ENCODE peak calls at places on chromosomes 3 and 15, in four cellular contexts. P is spleen, K is AG04450, D is SK-N-SH. U is an unnamed sample.

GRCh38 chr15:38796589-38796988 is 232.0 kb upstream of the RASGRP1 start:
- DNase-seq in P (no peak), K (no peak), D (no peak), U (no peak)

GRCh38 chr3:183560607-183561006 is 5.1 kb upstream of the KLHL6 start:
- DNase-seq in P (no peak), K (no peak), D (no peak), U (no peak)

GRCh38 chr3:11913316-11913715 is 66.6 kb upstream of the TAMM41 start:
- DNase-seq in P (no peak), K (no peak), D (no peak), U (no peak)

GRCh38 chr3:11282250-11283125 is 10.3 kb downstream of the ATG7 start:
- DNase-seq in P (no peak), K (no peak), D (no peak), U (no peak)

GRCh38 chr3:49358884-49359225 is 702 bp upstream of the GPX1 start:
- DNase-seq in P (no peak), K (no peak), D (no peak), U (no peak)

GRCh38 chr3:175270199-175270837 is 411.2 kb downstream of the NAALADL2 start:
- DNase-seq in P (no peak), K (no peak), D (peak), U (peak)

GRCh38 chr3:7144696-7145308 is 283.9 kb downstream of the GRM7 start:
- DNase-seq in P (no peak), K (no peak), D (peak), U (no peak)

GRCh38 chr15:58748040-58748786 is 1.3 kb downstream of the ADAM10 start:
- DNase-seq in P (no peak), K (no peak), D (no peak), U (no peak)

GRCh38 chr15:100206643-100207042 is 135.1 kb downstream of the ADAMTS17 start:
- DNase-seq in P (peak), K (no peak), D (no peak), U (no peak)

GRCh38 chr15:46304320-46304719 is 669.5 kb downstream of the SQOR start:
- DNase-seq in P (no peak), K (no peak), D (peak), U (no peak)

GRCh38 chr15:100623301-100623700 is 20.9 kb downstream of the ASB7 start:
- DNase-seq in P (no peak), K (no peak), D (no peak), U (no peak)

GRCh38 chr15:67117356-67117755 is 52.0 kb downstream of the SMAD3 start:
- DNase-seq in P (peak), K (no peak), D (no peak), U (no peak)

GRCh38 chr3:100893108-100893507 is 100.1 kb downstream of the ABI3BP start:
- DNase-seq in P (no peak), K (no peak), D (no peak), U (no peak)

GRCh38 chr3:172543884-172544283 is 20.7 kb upstream of the TNFSF10 start:
- DNase-seq in P (no peak), K (no peak), D (no peak), U (no peak)

GRCh38 chr15:35669021-35669420 is 123.1 kb upstream of the DPH6 start:
- DNase-seq in P (no peak), K (no peak), D (no peak), U (no peak)

GRCh38 chr3:24496529-24497482 is 2.2 kb upstream of the THRB start:
- DNase-seq in P (peak), K (peak), D (peak), U (peak)

GRCh38 chr3:117261907-117262518 is 552.4 kb downstream of the TUSC7 start:
- DNase-seq in P (no peak), K (no peak), D (no peak), U (no peak)

GRCh38 chr15:82970078-82970686 is 15.8 kb upstream of the RAMAC start:
- DNase-seq in P (no peak), K (no peak), D (peak), U (no peak)

GRCh38 chr3:129276385-129276784 is 2.3 kb upstream of the HMCES start:
- DNase-seq in P (peak), K (no peak), D (no peak), U (no peak)

GRCh38 chr3:29977360-29977759 is 629.0 kb upstream of the TGFBR2 start:
- DNase-seq in P (no peak), K (no peak), D (no peak), U (no peak)

GRCh38 chr3:165839296-165840076 is 2.3 kb upstream of the BCHE start:
- DNase-seq in P (no peak), K (no peak), D (no peak), U (no peak)

GRCh38 chr15:31403606-31404005 is 77.0 kb downstream of the KLF13 start:
- DNase-seq in P (no peak), K (no peak), D (no peak), U (peak)

GRCh38 chr3:54891540-54891897 is 36.3 kb downstream of the LRTM1 start:
- DNase-seq in P (peak), K (peak), D (peak), U (peak)

GRCh38 chr3:25040739-25041138 is 387.3 kb upstream of the RARB start:
- DNase-seq in P (no peak), K (no peak), D (no peak), U (peak)

GRCh38 chr15:72222433-72222832 is 8.6 kb downstream of the PKM start:
- DNase-seq in P (no peak), K (no peak), D (no peak), U (no peak)

GRCh38 chr3:48694610-48695051 is 8.9 kb upstream of the NCKIPSD start:
- DNase-seq in P (peak), K (peak), D (peak), U (peak)

GRCh38 chr3:30245805-30246622 is 360.4 kb upstream of the TGFBR2 start:
- DNase-seq in P (no peak), K (no peak), D (no peak), U (no peak)

GRCh38 chr3:48432411-48433371 is 2.8 kb upstream of the PLXNB1 start:
- DNase-seq in P (peak), K (no peak), D (peak), U (no peak)

GRCh38 chr15:41577863-41578735 is 19.1 kb downstream of the TYRO3 start:
- DNase-seq in P (peak), K (no peak), D (no peak), U (no peak)

GRCh38 chr15:85652457-85652856 is 142.3 kb downstream of the KLHL25 start:
- DNase-seq in P (no peak), K (no peak), D (peak), U (no peak)

DNA sequence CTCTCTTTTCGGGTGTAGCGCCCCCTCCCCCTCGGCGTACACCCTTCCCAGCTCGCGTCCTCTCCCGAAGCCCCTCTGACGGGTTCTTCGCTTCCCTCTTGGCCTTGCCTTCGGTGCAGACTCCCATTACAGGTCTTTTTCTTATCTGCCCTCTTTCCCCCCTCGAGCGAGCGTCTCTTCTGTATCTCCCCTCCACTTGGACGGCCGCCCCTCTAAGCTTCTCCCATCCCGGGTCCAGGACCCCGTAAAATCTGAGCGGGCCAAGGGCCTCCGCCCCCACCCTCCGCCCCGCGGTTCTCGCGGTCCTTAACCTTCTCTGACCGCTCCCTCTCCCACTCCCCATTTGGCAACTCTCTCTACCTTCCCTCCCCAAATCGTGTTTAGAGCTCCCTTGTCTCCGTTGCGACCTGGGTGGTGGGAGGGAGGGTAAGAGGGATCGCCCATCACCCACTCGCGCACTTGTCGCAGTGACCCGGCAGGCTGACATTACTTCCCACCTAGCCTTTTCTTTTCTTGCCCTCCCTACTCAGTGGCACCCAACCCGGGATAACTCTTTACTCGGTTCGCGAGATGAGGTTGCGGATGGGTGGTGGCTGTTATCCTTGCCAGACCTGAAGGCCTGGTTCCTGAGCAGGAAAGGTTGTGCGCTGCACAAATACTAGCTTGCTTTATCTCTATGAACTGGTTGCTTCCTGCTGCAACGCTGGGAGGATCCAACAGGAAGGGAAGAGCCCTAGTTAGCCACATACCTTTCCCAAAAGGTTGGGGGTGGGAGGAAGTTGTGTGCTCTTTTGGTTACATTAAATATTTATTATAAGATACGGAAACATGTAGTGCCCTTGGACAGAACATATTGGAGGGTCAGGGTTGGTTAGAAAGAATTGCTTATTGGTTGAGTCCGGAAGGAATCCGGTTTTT is 922 bp downstream of the RAB11A start:
- DNase-seq in P (peak), K (no peak), D (peak), U (no peak)
- TF ChIP-seq CTCF in P (no peak), K (no peak), D (no peak), U (no peak)

GRCh38 chr15:29103825-29104565 is 165.6 kb downstream of the NSMCE3 start:
- DNase-seq in P (peak), K (peak), D (no peak), U (peak)
- H3K4me3 ChIP-seq in P (no peak), K (peak), D (no peak), U (peak)

GRCh38 chr3:111229301-111229700 is 157.7 kb downstream of the NECTIN3 start:
- DNase-seq in P (no peak), K (no peak), D (no peak), U (no peak)

DNA sequence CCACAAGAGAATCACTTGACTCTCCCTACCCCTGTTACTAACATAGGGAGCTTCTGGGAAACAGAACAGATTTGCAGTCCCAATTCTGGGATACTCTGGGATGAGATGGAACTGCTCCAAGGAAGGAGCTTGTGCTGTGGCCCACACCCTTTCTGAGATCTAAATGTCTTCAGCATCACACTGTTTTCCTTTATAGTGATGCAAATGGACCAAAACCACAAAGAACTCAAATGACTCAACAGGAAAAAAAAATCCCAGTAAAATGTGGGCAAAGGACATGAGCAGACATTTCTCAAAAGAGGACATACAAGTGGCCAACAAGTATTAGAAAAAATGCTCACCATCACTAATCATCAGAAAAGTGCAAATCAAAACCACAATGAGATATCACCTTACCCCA is 155.6 kb downstream of the NECTIN3 start:
- DNase-seq in P (no peak), K (no peak), D (no peak), U (peak)
- TF ChIP-seq CTCF in P (no peak), K (no peak), D (no peak), U (no peak)

GRCh38 chr3:52197499-52197841 is 490 bp upstream of the ALAS1 start:
- DNase-seq in P (no peak), K (no peak), D (no peak), U (no peak)
- H3K4me3 ChIP-seq in P (peak), K (peak), D (peak), U (peak)

DNA sequence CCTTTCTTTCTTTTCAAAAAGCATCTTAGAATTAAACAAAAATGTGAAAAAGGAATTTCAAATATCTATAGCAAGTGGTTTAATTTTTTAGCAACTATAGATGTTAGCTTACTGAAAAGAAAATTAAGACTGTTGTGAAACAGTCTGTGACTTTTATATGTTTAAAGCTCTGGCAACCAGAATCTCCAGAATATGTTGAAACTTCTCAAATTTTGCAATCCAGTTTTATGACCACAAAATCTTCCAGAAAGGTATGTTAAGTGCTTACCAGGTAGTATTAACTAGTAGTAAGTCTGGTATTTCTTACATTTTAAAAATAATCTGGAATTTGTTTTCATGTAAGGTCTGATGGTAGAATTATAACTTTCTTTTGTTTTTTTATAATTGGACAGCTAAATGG is 235.0 kb downstream of the SLC9A9 start:
- DNase-seq in P (no peak), K (no peak), D (no peak), U (no peak)
- TF ChIP-seq CTCF in P (no peak), K (no peak), D (no peak), U (no peak)

DNA sequence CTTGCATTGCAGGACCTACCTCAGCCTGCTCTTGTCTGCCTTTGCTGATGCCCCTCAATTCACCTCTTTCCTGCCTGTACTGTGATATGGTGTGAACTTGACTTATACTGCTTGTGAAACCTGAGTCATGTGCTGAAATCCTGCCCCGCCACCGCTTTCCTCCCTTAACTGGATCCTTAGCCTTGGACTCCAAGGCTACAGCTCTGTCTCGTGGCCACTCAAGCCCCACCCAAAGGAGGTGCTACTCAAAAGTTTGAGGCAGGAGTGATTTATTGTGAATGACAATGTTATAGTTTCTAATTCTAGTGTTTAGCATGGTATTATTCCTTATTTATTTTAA is 56.1 kb downstream of the MYZAP start:
- DNase-seq in P (no peak), K (no peak), D (no peak), U (no peak)
- H3K4me3 ChIP-seq in P (no peak), K (no peak), D (no peak), U (no peak)

DNA sequence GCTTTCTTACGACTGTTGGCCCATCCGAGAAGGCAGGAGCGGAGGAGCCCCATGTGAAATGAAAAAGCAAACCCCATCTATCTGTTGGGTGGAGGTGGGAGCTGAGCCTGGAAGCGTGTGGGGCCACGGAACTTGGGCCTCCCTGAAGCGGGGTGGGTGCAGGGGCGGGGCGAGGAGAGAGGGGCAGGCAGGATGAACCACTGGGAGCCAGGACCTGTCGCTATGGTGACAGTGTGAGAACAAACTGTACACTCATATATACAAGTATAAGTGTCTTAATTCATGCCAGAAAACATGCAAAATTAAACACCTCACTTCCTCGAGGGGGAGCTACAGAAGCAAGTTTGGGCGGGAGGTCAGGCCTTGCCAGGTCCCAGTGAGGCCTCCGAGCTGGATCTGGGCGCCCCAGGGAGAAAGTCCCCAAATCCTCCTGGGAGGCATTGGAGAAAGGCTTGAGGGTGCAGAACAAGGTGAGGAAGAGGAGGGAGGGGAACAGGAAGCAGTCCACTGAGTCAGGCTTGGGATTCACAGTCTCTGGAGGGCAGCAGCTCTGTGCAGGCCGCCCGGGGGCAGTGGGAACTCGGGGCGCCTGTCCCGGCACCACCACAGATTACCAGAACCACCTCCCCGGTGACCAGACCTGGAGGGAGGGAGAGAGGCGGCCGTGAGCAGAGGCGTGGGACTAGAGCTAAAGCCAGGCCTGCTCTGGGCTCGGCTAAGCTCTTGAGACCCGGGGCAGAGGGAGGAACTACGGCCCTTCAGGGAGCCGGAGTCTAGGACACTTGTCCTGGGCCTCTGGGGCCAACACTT is 34.8 kb downstream of the RBPMS2 start:
- DNase-seq in P (no peak), K (no peak), D (peak), U (no peak)
- TF ChIP-seq CTCF in P (no peak), K (peak), D (peak), U (peak)

U was measured in AG09309.